ENCODE peak calls at places on chromosomes 5 and 9, in five cellular contexts. U is stomach, K is NCI-H82, O is sciatic nerve, H is IMR-90. F is an unnamed sample.

GRCh38 chr9:127650511-127650910 is 38.4 kb downstream of the STXBP1 start:
- DNase-seq in O (no peak), K (no peak), H (no peak), U (no peak), F (no peak)

GRCh38 chr9:36813149-36813548 is 220.9 kb downstream of the PAX5 start:
- DNase-seq in K (no peak), U (no peak), H (no peak), O (no peak), F (no peak)

GRCh38 chr9:107024193-107024592 is 161.2 kb downstream of the ZNF462 start:
- DNase-seq in U (no peak), H (no peak), K (no peak), O (no peak), F (no peak)

GRCh38 chr5:35857606-35858205 is 1.0 kb downstream of the IL7R start:
- DNase-seq in H (peak), O (no peak), U (no peak), K (no peak), F (no peak)

GRCh38 chr5:33369470-33370134 is 71.2 kb upstream of the TARS1 start:
- DNase-seq in K (no peak), H (peak), O (no peak), U (no peak), F (no peak)

GRCh38 chr9:6715755-6716643 is 41.8 kb upstream of the KDM4C start:
- DNase-seq in O (peak), H (no peak), U (peak), K (no peak), F (no peak)

GRCh38 chr9:20981486-20981885 is 50.0 kb downstream of the HACD4 start:
- DNase-seq in O (no peak), K (no peak), H (peak), U (no peak), F (no peak)

GRCh38 chr9:121708768-121709488 is 57.5 kb downstream of the DAB2IP start:
- DNase-seq in K (peak), O (no peak), H (no peak), U (no peak), F (no peak)

GRCh38 chr5:179553875-179554274 is 3.5 kb downstream of the RUFY1 start:
- DNase-seq in U (no peak), O (no peak), K (no peak), H (peak), F (no peak)

GRCh38 chr5:139758510-139759036 is 37.0 kb upstream of the PSD2 start:
- DNase-seq in H (no peak), O (no peak), U (no peak), K (no peak), F (no peak)

GRCh38 chr5:123450641-123451421 is 27.6 kb upstream of the CEP120 start:
- DNase-seq in K (peak), U (no peak), H (no peak), O (no peak), F (no peak)

GRCh38 chr9:76534031-76534430 is 75.0 kb downstream of the GCNT1 start:
- DNase-seq in K (no peak), H (peak), U (no peak), O (no peak), F (no peak)

GRCh38 chr5:141510850-141511718 is 22.2 kb downstream of the PCDHGC5 start:
- DNase-seq in U (no peak), K (no peak), O (no peak), H (no peak), F (no peak)

GRCh38 chr9:89413963-89414638 is 83.8 kb downstream of the SEMA4D start:
- DNase-seq in U (no peak), H (no peak), O (no peak), K (no peak), F (no peak)

GRCh38 chr5:18720002-18720401 is 1085.7 kb downstream of the TAF11L14 start:
- DNase-seq in K (no peak), H (no peak), U (no peak), O (no peak), F (no peak)